ENCODE peak calls at places on chromosomes 4 and X, in six cellular contexts. P, J, O, G, U and A are unnamed samples.
A peak's percentile ranks its signal among the peaks of the same experiment; 100 is the strongest.

GRCh38 chr4:100190643-100191600 is 654 bp upstream of the DDIT4L start:
- DNase-seq in P (peak; percentile 17), J (no peak), O (no peak), G (no peak), U (no peak), A (peak; percentile 46)

GRCh38 chrX:16465081-16465876 is 184.7 kb upstream of the S100G start:
- DNase-seq in P (no peak), J (no peak), O (no peak), G (no peak), U (no peak), A (no peak)

GRCh38 chr4:183721207-183722081 is 62.4 kb downstream of the TRAPPC11 start:
- DNase-seq in P (peak; percentile 86), J (no peak), O (no peak), G (no peak), U (peak; percentile 62), A (peak; percentile 55)

GRCh38 chrX:148507413-148507812 is 7.0 kb downstream of the AFF2 start:
- DNase-seq in P (no peak), J (no peak), O (no peak), G (no peak), U (no peak), A (no peak)

GRCh38 chrX:115067812-115068211 is 50.4 kb upstream of the IL13RA2 start:
- DNase-seq in P (no peak), J (no peak), O (no peak), G (no peak), U (no peak), A (peak; percentile 15)

GRCh38 chr4:86592553-86593249 is 1.4 kb upstream of the PTPN13 start:
- DNase-seq in P (no peak), J (no peak), O (no peak), G (no peak), U (no peak), A (no peak)

GRCh38 chr4:57374866-57375595 is 264.8 kb upstream of the IGFBP7 start:
- DNase-seq in P (no peak), J (no peak), O (no peak), G (no peak), U (no peak), A (no peak)

GRCh38 chr4:148152868-148153630 is 289.2 kb downstream of the NR3C2 start:
- DNase-seq in P (no peak), J (no peak), O (no peak), G (no peak), U (no peak), A (peak; percentile 12)

GRCh38 chrX:119690921-119691716 is 1.8 kb downstream of the SEPTIN6 start:
- DNase-seq in P (no peak), J (no peak), O (no peak), G (no peak), U (peak; percentile 75), A (peak; percentile 65)

GRCh38 chr4:95386410-95386809 is 162.4 kb downstream of the UNC5C start:
- DNase-seq in P (no peak), J (no peak), O (no peak), G (no peak), U (no peak), A (no peak)

GRCh38 chr4:1488357-1488756 is 82.1 kb upstream of the NKX1-1 start:
- DNase-seq in P (no peak), J (no peak), O (peak; percentile 35), G (peak; percentile 38), U (no peak), A (no peak)

GRCh38 chrX:54359408-54359807 is 1.6 kb upstream of the WNK3 start:
- DNase-seq in P (no peak), J (no peak), O (no peak), G (no peak), U (no peak), A (no peak)

GRCh38 chr4:153748378-153748777 is 11.4 kb downstream of the RNF175 start:
- DNase-seq in P (no peak), J (peak; percentile 29), O (peak; percentile 85), G (no peak), U (peak; percentile 85), A (peak; percentile 35)

GRCh38 chr4:18954538-18954937 is 933.0 kb upstream of the LCORL start:
- DNase-seq in P (no peak), J (no peak), O (no peak), G (no peak), U (no peak), A (no peak)

GRCh38 chr4:158949094-158949493 is 153.8 kb upstream of the RAPGEF2 start:
- DNase-seq in P (no peak), J (no peak), O (no peak), G (no peak), U (no peak), A (peak; percentile 60)

GRCh38 chrX:154727418-154728323 is 23.2 kb downstream of the GAB3 start:
- DNase-seq in P (no peak), J (no peak), O (peak; percentile 80), G (no peak), U (no peak), A (peak; percentile 59)

GRCh38 chr4:93409035-93409434 is 419.5 kb upstream of the ATOH1 start:
- DNase-seq in P (no peak), J (no peak), O (no peak), G (no peak), U (no peak), A (no peak)

GRCh38 chrX:140157611-140158010 is 192.3 kb upstream of the CXorf66 start:
- DNase-seq in P (no peak), J (no peak), O (no peak), G (no peak), U (no peak), A (peak; percentile 7)

DNA sequence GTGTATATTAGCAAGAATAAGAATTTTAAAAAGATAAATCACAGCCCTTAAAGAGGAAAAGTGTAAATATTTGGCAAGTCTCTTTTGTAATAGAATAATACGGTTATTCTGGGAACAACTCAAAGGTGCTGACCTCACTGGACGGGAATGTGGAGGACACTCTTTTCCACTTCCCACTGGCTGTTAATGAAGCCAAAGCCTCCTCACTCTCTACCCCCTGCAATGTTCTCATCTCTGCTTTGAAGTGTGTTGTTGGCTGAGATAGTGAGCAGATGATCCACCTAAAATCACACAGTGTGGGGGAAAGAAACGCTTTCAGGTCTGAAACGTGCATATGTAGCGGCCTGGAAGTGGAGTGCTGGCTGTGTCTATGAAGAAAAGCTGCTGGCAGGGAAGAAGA is 49.1 kb downstream of the SEL1L3 start:
- DNase-seq in P (no peak), J (no peak), O (no peak), G (no peak), U (no peak), A (peak; percentile 22)
- H3K4me3 ChIP-seq in P (no peak overlapping the region), J (no peak overlapping the region), O (no peak overlapping the region), G (no peak overlapping the region), U (no peak overlapping the region), A (no peak overlapping the region)

GRCh38 chrX:150364347-150365050 is 1.4 kb downstream of the MAMLD1 start:
- DNase-seq in P (peak; percentile 59), J (no peak), O (peak; percentile 67), G (no peak), U (no peak), A (no peak)

GRCh38 chrX:150366951-150367545 is 3.9 kb downstream of the MAMLD1 start:
- DNase-seq in P (no peak), J (no peak), O (no peak), G (no peak), U (no peak), A (peak; percentile 64)

GRCh38 chrX:150365051-150365952 is 2.2 kb downstream of the MAMLD1 start:
- DNase-seq in P (peak; percentile 86), J (no peak), O (peak; percentile 85), G (no peak), U (peak; percentile 48), A (peak; percentile 64)

GRCh38 chrX:150363561-150364346 is 637 bp downstream of the MAMLD1 start:
- DNase-seq in P (no peak), J (no peak), O (peak; percentile 72), G (no peak), U (no peak), A (no peak)

DNA sequence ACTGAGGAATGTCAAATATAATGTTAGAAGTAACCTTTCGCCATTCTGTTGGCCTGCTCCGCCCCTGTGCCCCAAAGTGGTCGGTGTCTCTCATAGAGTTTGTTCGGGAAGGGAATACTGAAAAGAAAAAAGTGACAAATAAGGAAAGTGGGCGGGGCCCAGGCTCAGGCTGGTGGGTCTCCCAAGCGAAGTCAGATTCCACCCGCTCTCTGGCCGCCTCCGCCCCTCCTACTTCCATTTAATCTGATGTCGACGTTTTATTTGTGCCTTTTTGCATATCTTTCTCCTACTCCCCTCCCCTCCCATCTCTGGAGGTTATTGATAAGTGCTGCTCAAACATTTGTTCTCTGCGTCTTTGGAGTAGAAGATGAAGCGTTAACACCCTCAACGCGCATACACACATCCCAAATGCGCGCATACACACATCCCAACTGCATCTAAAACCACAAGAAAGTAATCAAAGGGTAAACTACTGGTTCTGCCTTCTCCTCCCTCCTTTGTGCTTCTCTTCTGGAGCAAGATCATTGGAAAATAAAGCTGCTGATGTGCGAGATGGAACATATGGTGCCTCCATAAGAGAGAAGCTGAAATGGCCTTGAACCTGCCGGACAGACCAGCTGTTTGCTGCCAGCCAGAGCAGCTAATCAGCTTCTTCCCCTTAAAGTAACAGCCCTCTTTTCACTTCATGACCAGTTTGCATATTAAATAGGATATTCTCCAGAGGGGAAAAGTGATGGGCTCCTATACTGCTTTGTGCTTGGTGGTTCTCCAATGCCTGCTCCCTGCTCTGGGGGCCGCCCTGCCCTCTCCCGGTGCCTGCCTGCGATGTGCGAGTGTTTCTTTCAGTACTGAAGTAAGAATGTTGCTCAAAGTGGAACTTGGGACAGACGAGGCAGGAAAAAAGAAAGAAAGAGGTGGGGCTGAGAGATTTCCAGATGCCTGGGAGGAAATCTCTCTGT is 3.1 kb downstream of the MAMLD1 start:
- DNase-seq in P (peak; percentile 73), J (no peak), O (peak; percentile 87), G (no peak), U (no peak), A (peak; percentile 59)
- TF ChIP-seq CTCF in P (no peak), J (peak; percentile 28), O (no peak), G (no peak), U (no peak), A (no peak)

DNA sequence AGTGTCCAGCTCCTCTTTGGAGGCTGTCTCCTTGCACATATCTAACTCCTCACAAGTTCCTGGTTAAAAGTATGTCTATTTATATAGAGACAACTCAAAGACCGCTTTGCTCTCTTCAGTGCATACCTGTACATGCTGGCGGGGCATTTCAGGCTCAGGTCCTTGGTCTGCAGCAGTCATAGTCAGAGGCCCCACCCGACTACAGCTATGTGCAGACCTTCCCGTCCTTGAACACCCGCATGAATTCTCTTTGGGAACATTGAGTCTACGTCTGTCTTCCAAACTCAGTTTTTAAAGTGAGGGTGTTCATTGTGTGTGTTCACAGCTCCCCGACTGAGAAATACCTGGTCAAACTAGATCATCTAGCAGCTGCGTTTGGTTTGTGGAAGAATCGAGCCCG is 4.2 kb downstream of the BCOR start:
- DNase-seq in P (no peak), J (no peak), O (no peak), G (no peak), U (no peak), A (no peak)
- H3K4me3 ChIP-seq in P (no peak overlapping the region), J (no peak overlapping the region), O (peak overlapping the region; percentile 95), G (peak overlapping the region; percentile 72), U (no peak overlapping the region), A (peak overlapping the region; percentile 67)

DNA sequence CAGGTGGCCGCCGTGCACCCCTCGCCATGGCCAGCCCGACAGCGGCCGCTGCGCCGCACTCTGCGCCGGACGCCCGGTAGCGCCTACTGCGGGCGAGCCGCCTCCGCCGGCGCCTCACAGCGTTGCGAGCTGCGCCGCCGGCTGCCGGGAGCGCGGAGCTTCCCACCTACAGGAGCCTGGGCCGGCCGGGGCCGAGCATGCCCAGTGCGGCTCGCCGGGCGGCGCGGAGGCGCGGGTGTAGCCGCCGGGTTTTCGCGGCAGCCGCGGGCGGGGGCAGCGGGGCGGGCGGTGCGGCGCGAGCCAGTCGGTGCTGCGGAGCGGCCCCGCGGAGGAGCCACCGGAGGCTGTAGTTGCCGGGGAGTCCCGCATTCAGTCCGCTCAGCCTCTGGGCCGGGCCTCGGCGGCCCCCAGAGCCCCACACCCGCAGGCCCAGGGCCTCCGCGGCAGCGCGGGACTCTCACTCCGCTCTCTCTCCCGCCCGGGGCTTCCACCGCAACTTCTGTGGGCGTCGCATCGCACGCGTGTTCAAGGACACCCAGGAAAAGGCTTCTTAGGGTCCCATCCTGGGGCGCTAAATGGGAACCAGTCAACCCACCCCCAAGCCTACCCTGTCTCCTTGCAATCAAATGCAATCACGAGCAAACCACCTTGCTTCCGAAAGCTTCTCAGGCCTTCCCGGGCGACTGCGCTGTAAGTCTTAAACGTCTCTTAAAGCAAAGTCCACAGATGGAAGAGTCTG is at the start of gene MFAP3L:
- DNase-seq in P (peak; percentile 88), J (peak; percentile 26), O (peak; percentile 94), G (peak; percentile 88), U (peak; percentile 94), A (peak; percentile 89)
- TF ChIP-seq CTCF in P (no peak), J (no peak), O (no peak), G (no peak), U (no peak), A (no peak)